ENCODE peak calls at places on chromosomes 5 and 9, in six cellular contexts. X is psoas muscle, D is fibroblast of lung, G is BE2C, B is upper lobe of left lung, T is thyroid gland. I is an unnamed sample.
A peak's percentile ranks its signal among the peaks of the same experiment; 100 is the strongest.

GRCh38 chr9:2158729-2159128 is 143.6 kb downstream of the SMARCA2 start:
- DNase-seq in D (peak; percentile 26), T (no peak), X (no peak), B (no peak), G (no peak), I (no peak)

GRCh38 chr5:159928122-159928960 is 12.1 kb downstream of the ADRA1B start:
- DNase-seq in B (peak; percentile 73), T (peak; percentile 94), D (peak; percentile 87), X (peak; percentile 48), G (no peak), I (no peak)

GRCh38 chr9:36802171-36802920 is 229.7 kb downstream of the MELK start:
- DNase-seq in T (no peak), X (no peak), D (peak; percentile 38), G (peak; percentile 76), B (no peak), I (no peak)

GRCh38 chr9:97958812-97959511 is 21.0 kb upstream of the HEMGN start:
- DNase-seq in T (no peak), G (no peak), B (no peak), D (peak; percentile 74), X (no peak), I (no peak)

GRCh38 chr5:75651575-75651974 is 40.3 kb downstream of the ANKDD1B start:
- DNase-seq in T (no peak), X (no peak), G (no peak), D (no peak), B (no peak), I (no peak)

GRCh38 chr5:95114305-95114704 is 170.6 kb downstream of the MCTP1 start:
- DNase-seq in G (no peak), X (no peak), T (peak; percentile 48), B (no peak), D (no peak), I (no peak)

GRCh38 chr5:141525659-141526058 is 36.8 kb downstream of the PCDHGC5 start:
- DNase-seq in T (no peak), X (no peak), G (no peak), D (no peak), B (no peak), I (no peak)

GRCh38 chr5:10468256-10468655 is 26.6 kb downstream of the ROPN1L start:
- DNase-seq in G (no peak), D (no peak), X (no peak), B (no peak), T (no peak), I (no peak)

GRCh38 chr9:93258419-93258817 is 74.5 kb downstream of the WNK2 start:
- DNase-seq in D (no peak), G (no peak), T (no peak), B (peak; percentile 2), X (no peak), I (no peak)

GRCh38 chr5:142811840-142812557 is 41.8 kb downstream of the ARHGAP26 start:
- DNase-seq in T (no peak), D (no peak), X (no peak), B (no peak), G (no peak), I (no peak)

DNA sequence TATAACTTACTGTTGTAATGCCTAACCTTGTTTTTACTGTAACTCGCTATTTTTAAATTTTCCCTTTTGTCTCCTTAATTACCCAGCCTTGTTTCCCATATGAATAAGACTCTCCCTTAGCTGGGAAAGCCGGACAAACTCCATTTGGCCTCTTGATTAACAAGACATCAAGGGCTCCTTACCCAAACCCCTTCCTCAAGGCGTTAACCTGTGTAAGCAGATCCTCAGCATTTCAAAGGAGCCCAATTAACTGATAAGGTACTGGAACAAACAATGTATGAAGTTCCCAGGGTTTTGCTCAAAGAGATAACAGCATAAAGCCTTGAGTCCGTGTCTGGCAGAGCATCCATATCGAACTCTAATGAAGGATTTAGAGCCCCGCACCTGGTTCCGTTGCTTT is 66.0 kb upstream of the SIMC1 start:
- DNase-seq in B (no peak), G (no peak), X (no peak), D (no peak), T (no peak), I (no peak)
- TF ChIP-seq CTCF in B (no peak), G (no peak), X (no peak), D (no peak), T (no peak), I (no peak)

GRCh38 chr5:56638768-56639238 is 176.5 kb upstream of the MAP3K1 start:
- DNase-seq in T (no peak), G (no peak), X (no peak), D (no peak), B (no peak), I (peak; percentile 40)

GRCh38 chr5:56639491-56639890 is 175.9 kb upstream of the MAP3K1 start:
- DNase-seq in B (no peak), D (no peak), T (no peak), X (no peak), G (no peak), I (no peak)

GRCh38 chr5:56638061-56638621 is 177.2 kb upstream of the MAP3K1 start:
- DNase-seq in D (no peak), B (no peak), G (no peak), X (no peak), T (no peak), I (peak; percentile 80)

GRCh38 chr5:56641635-56642255 is 173.6 kb upstream of the MAP3K1 start:
- DNase-seq in B (peak; percentile 38), T (peak; percentile 69), D (no peak), X (no peak), G (no peak), I (no peak)

DNA sequence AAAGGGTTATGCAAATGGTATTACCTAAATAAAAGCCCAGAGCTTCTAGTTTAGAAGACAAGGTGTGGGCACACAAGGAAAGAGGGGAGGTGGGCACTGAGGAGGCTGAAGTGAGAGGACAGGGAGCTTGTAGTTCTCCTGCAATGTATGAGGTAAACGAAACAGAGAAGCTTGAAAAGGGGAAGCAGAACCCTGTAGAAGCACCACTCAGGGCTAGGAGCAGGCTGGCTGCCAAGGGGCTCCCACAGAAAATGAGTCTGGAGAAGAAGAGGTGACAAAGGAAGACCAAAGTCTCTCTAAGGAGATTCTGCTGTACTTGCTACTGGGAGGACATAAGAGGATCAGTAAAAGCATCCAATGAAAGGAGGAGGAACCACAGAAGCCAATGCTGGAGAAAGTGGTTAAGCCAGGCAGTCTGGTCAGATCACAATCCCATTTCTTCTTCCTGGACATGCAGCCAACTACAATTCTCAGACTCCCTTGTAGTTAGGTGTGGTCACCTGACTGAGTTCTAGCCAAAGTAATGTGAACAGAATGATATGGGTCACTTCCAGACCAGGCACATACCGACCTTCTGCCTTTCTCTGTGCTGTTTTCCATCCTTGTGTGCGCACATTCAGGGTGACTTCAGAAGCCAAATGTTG is 174.5 kb upstream of the MAP3K1 start:
- DNase-seq in G (no peak), B (peak; percentile 54), T (peak; percentile 24), X (peak; percentile 25), D (no peak), I (peak; percentile 87)
- H3K4me1 ChIP-seq in G (peaks cover 14% of the 10 kb centered on the region), B (peaks cover 8% of the 10 kb centered on the region), T (peaks cover 35% of the 10 kb centered on the region), X (no peaks in the 10 kb centered on the region), D (no peaks in the 10 kb centered on the region), I (no peaks in the 10 kb centered on the region)

DNA sequence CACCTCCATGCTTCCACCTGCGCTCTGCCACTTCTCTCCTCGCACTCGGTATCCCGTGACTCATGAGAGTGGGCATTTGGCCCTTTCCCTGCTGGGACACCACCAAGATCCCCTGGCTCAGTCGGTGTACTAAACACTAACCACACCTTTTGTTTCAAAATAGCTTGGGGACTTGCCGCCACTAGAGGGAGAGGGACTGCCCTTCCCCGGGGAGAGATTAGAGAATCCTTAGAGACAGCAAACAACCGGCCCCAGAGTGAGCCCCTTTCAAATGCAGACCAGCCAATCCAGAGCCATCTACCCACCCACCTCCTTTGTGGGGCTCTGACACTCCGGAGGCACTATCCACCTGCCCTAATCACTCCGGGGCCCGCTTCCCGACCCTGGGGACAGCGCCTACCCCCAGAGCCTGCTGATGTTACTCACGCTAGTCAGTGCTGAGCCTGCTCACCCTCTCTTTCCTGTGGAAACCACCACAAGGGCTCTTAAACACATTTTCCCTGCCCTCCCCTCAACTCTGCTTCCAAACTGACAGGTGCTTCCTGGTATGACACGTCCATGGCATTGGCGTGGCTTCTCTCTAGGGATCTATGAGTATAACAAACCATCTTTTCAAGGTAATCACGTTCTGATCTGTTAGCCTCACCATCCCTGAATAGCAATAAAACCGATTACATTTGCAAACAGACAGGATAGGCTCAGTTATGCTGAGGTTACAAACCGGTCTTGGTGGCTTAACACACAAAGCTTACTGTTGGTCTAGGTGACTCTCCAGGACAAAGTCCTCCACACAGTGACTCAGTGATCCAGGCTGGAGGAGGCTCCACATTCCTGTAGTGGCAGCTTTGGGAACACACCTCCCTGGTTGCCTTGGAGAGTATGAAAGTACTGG is 180.1 kb upstream of the MVB12B start:
- DNase-seq in X (no peak), B (peak; percentile 21), D (no peak), G (peak; percentile 45), T (no peak), I (no peak)
- TF ChIP-seq CTCF in X (no peak), B (no peak), D (peak; percentile 27), G (peak; percentile 75), T (peak; percentile 24), I (no peak)

GRCh38 chr5:157519579-157520253 is 55.9 kb downstream of the ADAM19 start:
- DNase-seq in T (no peak), X (no peak), G (no peak), B (no peak), D (no peak), I (no peak)
- H3K4me1 ChIP-seq in T (peaks cover 10% of the 10 kb centered on the region), X (peaks cover 16% of the 10 kb centered on the region), G (no peaks in the 10 kb centered on the region), B (peaks cover 15% of the 10 kb centered on the region), D (peaks cover 22% of the 10 kb centered on the region), I (no peaks in the 10 kb centered on the region)

GRCh38 chr9:76764138-76764537 is at the start of gene PCA3:
- DNase-seq in T (no peak), X (no peak), G (no peak), D (no peak), B (no peak), I (no peak)

GRCh38 chr9:76759726-76760125 is 4.5 kb upstream of the PCA3 start:
- DNase-seq in T (no peak), G (no peak), X (no peak), B (no peak), D (no peak), I (no peak)

GRCh38 chr9:76758476-76758875 is 5.8 kb upstream of the PCA3 start:
- DNase-seq in X (no peak), T (no peak), B (no peak), D (no peak), G (no peak), I (no peak)

GRCh38 chr9:76757274-76757673 is 7.0 kb upstream of the PCA3 start:
- DNase-seq in X (no peak), T (no peak), D (no peak), B (no peak), G (no peak), I (no peak)

DNA sequence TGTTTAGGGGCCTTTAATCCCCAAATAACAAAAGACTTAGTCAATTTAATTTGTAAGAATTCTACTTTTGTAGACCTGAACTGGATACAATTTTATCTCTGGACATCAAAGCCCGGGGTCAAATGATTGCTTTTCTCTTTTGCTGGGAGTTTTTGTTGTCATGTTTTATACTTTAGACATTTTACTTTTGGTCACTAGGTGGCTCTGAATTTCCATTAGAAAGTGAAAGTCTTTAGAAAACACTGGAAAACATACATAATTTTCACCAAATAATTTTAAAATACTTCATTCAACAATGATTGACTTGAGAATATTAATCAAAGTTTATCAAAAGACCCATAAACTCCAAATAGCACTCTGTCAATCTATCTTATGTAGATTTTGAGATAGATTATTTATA is 2.8 kb upstream of the PCA3 start:
- DNase-seq in X (no peak), B (no peak), T (no peak), D (peak; percentile 20), G (no peak), I (no peak)
- TF ChIP-seq CTCF in X (no peak), B (no peak), T (peak; percentile 41), D (no peak), G (peak; percentile 42), I (peak; percentile 33)

I was measured in prostate gland.